ENCODE peak calls at places on chromosomes 12 and 14, in six cellular contexts. N is hepatocyte, O is A549, Z is uterus, K is right lobe of liver, A is tibial artery. B is an unnamed sample. For H3K4me1, the result is how much of the 10 kb centered on the place peaks cover.

GRCh38 chr12:98754095-98754494 is 109.0 kb downstream of the APAF1 start:
- DNase-seq in O (peak), N (peak), K (no peak), A (no peak), Z (no peak), B (no peak)

GRCh38 chr12:98741615-98742265 is 96.7 kb downstream of the APAF1 start:
- DNase-seq in N (no peak), O (no peak), A (no peak), Z (no peak), K (no peak), B (no peak)

GRCh38 chr14:105445290-105445689 is 25.7 kb downstream of the MTA1 start:
- DNase-seq in N (no peak), Z (no peak), A (no peak), O (no peak), K (no peak), B (no peak)

GRCh38 chr12:48350249-48351021 is at the start of gene ZNF641:
- DNase-seq in O (peak), N (peak), A (peak), Z (peak), K (peak), B (no peak)

GRCh38 chr12:6384499-6385436 is 806 bp downstream of the LTBR start:
- DNase-seq in Z (peak), A (no peak), K (no peak), N (peak), O (no peak), B (no peak)

GRCh38 chr14:67584931-67585330 is 15.1 kb downstream of the PIGH start:
- DNase-seq in Z (no peak), O (no peak), N (no peak), A (no peak), K (no peak), B (no peak)

GRCh38 chr12:15356831-15357456 is 34.6 kb downstream of the PTPRO start:
- DNase-seq in Z (no peak), K (no peak), N (no peak), O (no peak), A (no peak), B (no peak)

GRCh38 chr12:8957561-8957960 is 8.1 kb upstream of the M6PR start:
- DNase-seq in A (no peak), K (no peak), O (no peak), Z (no peak), N (no peak), B (no peak)

GRCh38 chr12:132152921-132153321 is 8.7 kb downstream of the NOC4L start:
- DNase-seq in N (no peak), Z (no peak), O (no peak), A (no peak), K (peak), B (no peak)

GRCh38 chr12:127176804-127177203 is 1090.2 kb upstream of the TMEM132C start:
- DNase-seq in O (no peak), K (no peak), N (no peak), Z (no peak), A (no peak), B (no peak)

GRCh38 chr14:78950654-78951053 is 780.5 kb downstream of the NRXN3 start:
- DNase-seq in Z (no peak), K (no peak), A (no peak), O (no peak), N (peak), B (no peak)

GRCh38 chr14:101334656-101335055 is 226.6 kb upstream of the DIO3 start:
- DNase-seq in Z (no peak), O (no peak), A (no peak), K (no peak), N (peak), B (no peak)

GRCh38 chr14:89890589-89890988 is 63.9 kb downstream of the EFCAB11 start:
- DNase-seq in O (no peak), A (no peak), K (no peak), N (no peak), Z (no peak), B (no peak)

GRCh38 chr12:31362759-31363415 is 36.9 kb upstream of the SINHCAF start:
- DNase-seq in K (no peak), Z (no peak), O (no peak), A (no peak), N (peak), B (no peak)

GRCh38 chr12:48996794-48997718 is 2.1 kb downstream of the DDN start:
- DNase-seq in A (peak), O (peak), Z (peak), K (peak), N (peak), B (no peak)

GRCh38 chr14:32702571-32702970 is 236.1 kb upstream of the NPAS3 start:
- DNase-seq in N (no peak), A (peak), O (no peak), Z (peak), K (peak), B (no peak)

GRCh38 chr12:19409376-19409775 is 29.9 kb upstream of the AEBP2 start:
- DNase-seq in Z (no peak), O (no peak), A (no peak), N (no peak), K (no peak), B (no peak)

GRCh38 chr12:27969901-27970390 is 2.6 kb downstream of the PTHLH start:
- DNase-seq in Z (peak), N (peak), K (peak), O (peak), A (peak), B (no peak)

GRCh38 chr14:96979611-96980074 is 182.5 kb downstream of the VRK1 start:
- DNase-seq in A (no peak), Z (no peak), N (no peak), K (no peak), O (no peak), B (no peak)

GRCh38 chr14:96363751-96364336 is 518 bp downstream of the GSKIP start:
- DNase-seq in O (peak), K (peak), Z (no peak), N (peak), A (peak), B (no peak)

GRCh38 chr12:94792690-94793089 is 142.3 kb upstream of the TMCC3 start:
- DNase-seq in Z (no peak), A (no peak), K (no peak), O (no peak), N (peak), B (no peak)

GRCh38 chr14:92575061-92575772 is 61.6 kb downstream of the RIN3 start:
- DNase-seq in O (no peak), A (no peak), N (no peak), K (no peak), Z (no peak), B (no peak)

GRCh38 chr12:85733441-85733840 is 102.8 kb downstream of the RASSF9 start:
- DNase-seq in N (peak), K (no peak), O (no peak), Z (no peak), A (no peak), B (no peak)

GRCh38 chr14:67987596-67987995 is 168.0 kb downstream of the RAD51B start:
- DNase-seq in N (peak), Z (no peak), O (no peak), K (no peak), A (no peak), B (no peak)

GRCh38 chr12:105317942-105318614 is 12.4 kb upstream of the C12orf75 start:
- DNase-seq in N (peak), A (no peak), O (no peak), K (no peak), Z (no peak), B (no peak)

GRCh38 chr12:6771091-6771495 is 1.2 kb upstream of the LAG3 start:
- DNase-seq in K (no peak), A (peak), Z (no peak), O (no peak), N (no peak), B (no peak)

GRCh38 chr14:50335389-50335788 is 23.3 kb downstream of the DMAC2L start:
- DNase-seq in Z (peak), N (peak), O (no peak), A (peak), K (no peak), B (no peak)

GRCh38 chr14:37196604-37197420 is 925 bp upstream of the MIPOL1 start:
- DNase-seq in O (no peak), N (no peak), A (no peak), K (no peak), Z (no peak), B (no peak)

GRCh38 chr12:102917026-102917787 is at the start of gene PAH:
- DNase-seq in A (no peak), Z (no peak), O (no peak), N (peak), K (peak), B (no peak)

GRCh38 chr14:37270629-37271028 is 72.9 kb downstream of the MIPOL1 start:
- DNase-seq in A (no peak), Z (no peak), K (no peak), O (no peak), N (no peak), B (no peak)

GRCh38 chr12:88570103-88570502 is 10.2 kb downstream of the KITLG start:
- DNase-seq in K (no peak), Z (no peak), A (no peak), O (no peak), N (no peak), B (no peak)

GRCh38 chr12:110916295-110916875 is 4.0 kb downstream of the MYL2 start:
- DNase-seq in Z (no peak), O (no peak), N (no peak), K (no peak), A (no peak), B (no peak)

GRCh38 chr14:100237735-100238418 is 1.1 kb upstream of the YY1 start:
- DNase-seq in A (peak), N (peak), K (peak), Z (no peak), O (peak), B (no peak)

DNA sequence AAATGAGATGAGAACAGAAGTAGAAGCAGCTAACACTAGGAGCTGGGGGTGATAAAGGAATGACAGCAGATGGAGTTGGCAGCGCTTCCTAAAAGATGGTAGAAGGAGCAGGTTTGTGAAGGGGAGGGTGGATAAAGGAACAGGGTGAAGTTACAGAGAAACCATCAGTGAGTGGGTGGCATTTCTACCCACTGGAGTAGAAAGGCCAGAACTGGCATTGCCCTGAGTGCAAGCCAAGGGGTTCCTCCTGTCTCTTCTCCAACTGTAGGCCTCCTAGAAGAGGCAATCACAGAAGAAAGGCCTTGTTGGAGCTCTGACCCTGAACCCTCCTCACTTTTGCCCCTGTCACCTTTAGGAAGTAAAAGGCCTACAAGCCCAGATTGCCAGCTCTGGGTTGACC is 2.2 kb downstream of the KRT18 start:
- DNase-seq in A (no peak), N (no peak), O (no peak), K (no peak), Z (no peak), B (no peak)
- H3K4me1 ChIP-seq in A (under half), N (under half), O (half or more), K (under half), Z (under half), B (half or more)

DNA sequence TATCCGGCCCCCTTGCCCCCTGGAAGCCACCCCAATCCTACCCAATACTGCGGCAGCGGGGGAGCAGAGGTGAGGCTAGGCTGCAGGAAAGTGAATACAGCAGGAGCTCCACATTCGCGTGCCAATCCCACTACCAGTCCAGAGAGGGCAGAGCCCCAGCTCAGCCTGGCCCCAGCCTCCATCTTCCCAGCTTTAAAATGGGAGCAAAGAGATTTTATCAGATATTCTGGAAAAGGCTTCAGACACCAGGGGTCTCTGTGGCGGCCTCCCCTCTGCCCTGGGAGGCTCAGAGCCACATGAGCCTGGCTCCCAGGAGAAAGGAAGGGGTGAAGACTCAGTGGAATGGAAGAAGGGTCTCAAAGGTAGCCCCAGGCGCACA is 72.7 kb downstream of the NCOR2 start:
- DNase-seq in Z (no peak), K (no peak), N (no peak), O (no peak), A (no peak), B (no peak)
- H3K4me1 ChIP-seq in Z (under half), K (under half), N (under half), O (under half), A (under half), B (half or more)

GRCh38 chr14:60648934-60649814 is at the start of gene SIX1:
- DNase-seq in N (peak), K (peak), A (peak), O (peak), Z (peak), B (no peak)
- H3K4me1 ChIP-seq in N (under half), K (under half), A (under half), O (under half), Z (under half), B (half or more)

GRCh38 chr14:22919601-22919921 is 612 bp upstream of the RBM23 start:
- DNase-seq in A (no peak), K (no peak), Z (no peak), O (no peak), N (no peak), B (no peak)
- H3K4me1 ChIP-seq in A (under half), K (under half), Z (under half), O (under half), N (under half), B (under half)

DNA sequence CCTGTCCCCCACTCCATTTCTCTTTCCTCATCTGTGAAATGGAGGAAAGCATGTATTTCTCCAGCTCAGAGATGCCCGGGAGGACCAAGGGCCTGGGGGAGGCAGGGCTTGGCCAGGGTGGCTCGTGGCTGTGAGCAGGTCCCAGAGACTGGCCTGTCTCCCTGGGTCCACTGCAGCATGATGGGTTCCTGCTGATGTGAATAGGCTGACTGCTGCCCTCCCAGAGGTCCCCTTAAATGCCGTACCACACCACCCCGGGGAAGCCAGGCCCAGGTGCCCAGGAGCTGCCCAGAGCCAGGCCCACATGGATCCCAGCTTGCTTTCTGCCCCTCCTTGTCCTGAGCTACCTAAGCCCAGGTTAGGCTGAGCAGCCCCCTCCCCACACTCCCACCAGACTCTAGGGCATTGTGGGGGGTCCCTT is 158.2 kb upstream of the C14orf180 start:
- DNase-seq in A (no peak), K (no peak), Z (no peak), O (no peak), N (no peak), B (no peak)
- H3K4me1 ChIP-seq in A (under half), K (under half), Z (under half), O (under half), N (under half), B (under half)

GRCh38 chr12:117502233-117502632 is 140.8 kb upstream of the NOS1 start:
- DNase-seq in N (no peak), O (no peak), K (no peak), A (no peak), Z (no peak), B (no peak)
- H3K4me1 ChIP-seq in N (under half), O (under half), K (half or more), A (under half), Z (under half), B (under half)

GRCh38 chr14:61700104-61700886 is 5.0 kb downstream of the HIF1A start:
- DNase-seq in K (no peak), Z (no peak), A (no peak), N (no peak), O (no peak), B (no peak)
- H3K4me1 ChIP-seq in K (under half), Z (under half), A (under half), N (under half), O (under half), B (under half)